ENCODE peak calls at places on chromosomes 4 and X, in four cellular contexts. X is amygdala; T is CD4-positive, alpha-beta T cell; V is heart left ventricle. Z is an unnamed sample.

GRCh38 chr4:114474401-114474800 is 124.2 kb upstream of the UGT8 start:
- DNase-seq in X (no peak), T (no peak), V (no peak), Z (no peak)

GRCh38 chr4:154744341-154744948 is 645 bp downstream of the LRAT start:
- DNase-seq in X (no peak), T (no peak), V (no peak), Z (no peak)

GRCh38 chr4:143768007-143768591 is 67.6 kb upstream of the FREM3 start:
- DNase-seq in X (no peak), T (no peak), V (no peak), Z (no peak)

GRCh38 chr4:142396279-142396678 is 449.8 kb downstream of the INPP4B start:
- DNase-seq in X (no peak), T (no peak), V (no peak), Z (no peak)

GRCh38 chr4:16337936-16338335 is 111.7 kb upstream of the TAPT1 start:
- DNase-seq in X (no peak), T (no peak), V (no peak), Z (no peak)

GRCh38 chrX:317424-318067 is 1.1 kb downstream of the GTPBP6 start:
- DNase-seq in X (no peak), T (no peak), V (no peak), Z (no peak)

GRCh38 chr4:145153181-145153903 is 27.0 kb downstream of the OTUD4 start:
- DNase-seq in X (no peak), T (no peak), V (peak; percentile 26), Z (no peak)

GRCh38 chrX:115183980-115184379 is 5.2 kb upstream of the RBMXL3 start:
- DNase-seq in X (no peak), T (no peak), V (no peak), Z (no peak)

GRCh38 chr4:153257151-153257620 is 52.9 kb downstream of the TRIM2 start:
- DNase-seq in X (peak; percentile 71), T (no peak), V (no peak), Z (no peak)

GRCh38 chr4:113026556-113026955 is 22.9 kb upstream of the ANK2 start:
- DNase-seq in X (no peak), T (no peak), V (no peak), Z (no peak)

GRCh38 chrX:48512371-48512935 is 3.7 kb downstream of the PORCN start:
- DNase-seq in X (no peak), T (no peak), V (no peak), Z (no peak)

GRCh38 chr4:158131037-158131436 is 41.8 kb downstream of the GASK1B start:
- DNase-seq in X (no peak), T (no peak), V (no peak), Z (no peak)

GRCh38 chr4:142660728-142661127 is 185.4 kb downstream of the INPP4B start:
- DNase-seq in X (no peak), T (no peak), V (no peak), Z (no peak)

GRCh38 chrX:37349131-37350033 is at the start of gene PRRG1:
- DNase-seq in X (peak; percentile 68), T (no peak), V (peak; percentile 86), Z (no peak)

GRCh38 chrX:45767021-45767491 is 566.4 kb upstream of the DIPK2B start:
- DNase-seq in X (no peak), T (no peak), V (no peak), Z (no peak)

GRCh38 chrX:108704839-108705238 is 31.5 kb downstream of the IRS4 start:
- DNase-seq in X (no peak), T (no peak), V (no peak), Z (no peak)